ENCODE peak calls at places on chromosomes 16 and 17, in six cellular contexts. S is IMR-90, X is H1, K is H9, M is trophoblast cell, F is mesenchymal stem cell. B is an unnamed sample.
A peak's percentile ranks its signal among the peaks of the same experiment; 100 is the strongest.

GRCh38 chr17:11287791-11288190 is 46.8 kb downstream of the SHISA6 start:
- DNase-seq in S (no peak), X (no peak), K (no peak), M (no peak), F (no peak), B (no peak)

GRCh38 chr16:19704321-19705130 is 13.5 kb downstream of the KNOP1 start:
- DNase-seq in S (peak; percentile 77), X (no peak), K (no peak), M (peak; percentile 25), F (peak; percentile 94), B (no peak)

GRCh38 chr17:73585583-73585982 is 58.7 kb downstream of the SDK2 start:
- DNase-seq in S (no peak), X (no peak), K (peak; percentile 62), M (no peak), F (no peak), B (no peak)

GRCh38 chr17:44102845-44103622 is 20.4 kb downstream of the HDAC5 start:
- DNase-seq in S (no peak), X (no peak), K (no peak), M (peak; percentile 94), F (no peak), B (no peak)

GRCh38 chr17:9116311-9116820 is 95.1 kb downstream of the NTN1 start:
- DNase-seq in S (no peak), X (no peak), K (no peak), M (no peak), F (no peak), B (no peak)

GRCh38 chr17:68290955-68291835 is at the start of the genes ARSG and SLC16A6:
- DNase-seq in S (peak; percentile 48), X (no peak), K (peak; percentile 81), M (no peak), F (peak; percentile 79), B (peak; percentile 68)

GRCh38 chr16:84878770-84879169 is 59.0 kb downstream of the CRISPLD2 start:
- DNase-seq in S (no peak), X (no peak), K (no peak), M (peak; percentile 68), F (no peak), B (no peak)

GRCh38 chr16:84680843-84681629 is 18.8 kb upstream of the USP10 start:
- DNase-seq in S (no peak), X (no peak), K (no peak), M (no peak), F (no peak), B (no peak)

GRCh38 chr16:26701243-26701886 is 365.4 kb upstream of the C16orf82 start:
- DNase-seq in S (no peak), X (no peak), K (no peak), M (no peak), F (no peak), B (no peak)

GRCh38 chr17:42071810-42072209 is 21.4 kb upstream of the C17orf113 start:
- DNase-seq in S (no peak), X (no peak), K (no peak), M (no peak), F (no peak), B (no peak)

GRCh38 chr17:59519132-59519531 is 46.3 kb upstream of the DHX40 start:
- DNase-seq in S (no peak), X (no peak), K (no peak), M (no peak), F (no peak), B (no peak)

GRCh38 chr17:9001539-9001938 is 19.8 kb upstream of the NTN1 start:
- DNase-seq in S (no peak), X (no peak), K (no peak), M (no peak), F (no peak), B (no peak)

GRCh38 chr17:39150795-39151679 is at the start of gene PLXDC1:
- DNase-seq in S (no peak), X (no peak), K (no peak), M (no peak), F (no peak), B (no peak)

GRCh38 chr17:73349138-73349537 is 37.3 kb upstream of the CDC42EP4 start:
- DNase-seq in S (no peak), X (no peak), K (no peak), M (no peak), F (no peak), B (peak; percentile 47)

GRCh38 chr16:5490499-5490898 is 392.9 kb upstream of the EEF2KMT start:
- DNase-seq in S (no peak), X (no peak), K (peak; percentile 65), M (no peak), F (no peak), B (peak; percentile 61)

GRCh38 chr17:77601054-77601979 is 357.2 kb upstream of the TNRC6C start:
- DNase-seq in S (no peak), X (no peak), K (peak; percentile 26), M (no peak), F (no peak), B (no peak)

GRCh38 chr16:22400899-22401298 is 26.5 kb upstream of the CDR2 start:
- DNase-seq in S (no peak), X (no peak), K (no peak), M (no peak), F (no peak), B (no peak)

GRCh38 chr16:66169817-66170216 is 196.7 kb upstream of the CDH5 start:
- DNase-seq in S (no peak), X (no peak), K (no peak), M (no peak), F (no peak), B (no peak)

GRCh38 chr17:79836952-79837887 is 2.0 kb downstream of the CBX4 start:
- DNase-seq in S (peak; percentile 74), X (no peak), K (peak; percentile 88), M (peak; percentile 67), F (peak; percentile 86), B (no peak)

GRCh38 chr17:47956818-47957590 is 679 bp downstream of the PRR15L start:
- DNase-seq in S (peak; percentile 15), X (no peak), K (no peak), M (no peak), F (no peak), B (no peak)

GRCh38 chr17:36504156-36504545 is 17.7 kb downstream of the ZNHIT3 start:
- DNase-seq in S (no peak), X (no peak), K (no peak), M (no peak), F (no peak), B (no peak)

GRCh38 chr17:36506831-36507230 is 20.4 kb downstream of the ZNHIT3 start:
- DNase-seq in S (no peak), X (no peak), K (no peak), M (no peak), F (no peak), B (no peak)

GRCh38 chr17:36505171-36505570 is 18.7 kb downstream of the ZNHIT3 start:
- DNase-seq in S (no peak), X (no peak), K (no peak), M (no peak), F (no peak), B (no peak)

GRCh38 chr17:36507266-36507665 is 20.8 kb downstream of the ZNHIT3 start:
- DNase-seq in S (no peak), X (no peak), K (no peak), M (no peak), F (no peak), B (no peak)

DNA sequence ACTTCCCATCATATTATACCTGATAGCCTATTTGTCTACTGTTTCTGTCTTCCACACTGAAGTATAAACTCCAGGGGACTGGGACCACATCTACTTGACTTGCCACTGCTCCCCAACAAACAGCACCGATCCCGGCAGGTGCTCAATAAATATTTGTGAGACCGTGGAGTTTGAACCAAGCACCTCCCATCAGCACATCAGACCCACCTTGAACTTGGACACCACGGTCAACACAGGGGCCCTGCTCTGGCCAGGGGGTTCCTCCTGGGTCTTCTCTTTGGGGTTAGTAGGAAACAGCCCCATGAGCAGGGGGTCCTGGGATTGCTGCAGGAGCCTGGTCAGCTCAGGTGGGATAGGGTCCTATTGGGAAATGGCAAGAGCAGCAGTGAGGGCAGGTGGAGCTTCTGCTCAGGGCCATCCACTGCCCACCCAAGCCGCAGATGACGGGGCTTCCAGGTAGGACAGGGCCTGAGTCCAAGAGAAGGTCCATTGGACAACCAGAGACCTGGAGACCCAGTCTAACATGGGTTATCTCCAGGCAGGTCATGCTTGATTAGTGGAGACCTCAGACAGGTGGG is 19.9 kb downstream of the ZNHIT3 start:
- DNase-seq in S (no peak), X (no peak), K (no peak), M (no peak), F (no peak), B (no peak)
- H4K91ac ChIP-seq in S (no peak overlapping the region), X (no peak overlapping the region), K (no peak overlapping the region), M (no peak overlapping the region), F (no peak overlapping the region), B (no peak overlapping the region)

GRCh38 chr16:86625821-86626220 is 47.5 kb downstream of the FOXL1 start:
- DNase-seq in S (no peak), X (no peak), K (no peak), M (no peak), F (no peak), B (no peak)
- H3K14ac ChIP-seq in S (no peak overlapping the region), X (no peak overlapping the region), K (no peak overlapping the region), M (no peak overlapping the region), F (no peak overlapping the region), B (no peak overlapping the region)

DNA sequence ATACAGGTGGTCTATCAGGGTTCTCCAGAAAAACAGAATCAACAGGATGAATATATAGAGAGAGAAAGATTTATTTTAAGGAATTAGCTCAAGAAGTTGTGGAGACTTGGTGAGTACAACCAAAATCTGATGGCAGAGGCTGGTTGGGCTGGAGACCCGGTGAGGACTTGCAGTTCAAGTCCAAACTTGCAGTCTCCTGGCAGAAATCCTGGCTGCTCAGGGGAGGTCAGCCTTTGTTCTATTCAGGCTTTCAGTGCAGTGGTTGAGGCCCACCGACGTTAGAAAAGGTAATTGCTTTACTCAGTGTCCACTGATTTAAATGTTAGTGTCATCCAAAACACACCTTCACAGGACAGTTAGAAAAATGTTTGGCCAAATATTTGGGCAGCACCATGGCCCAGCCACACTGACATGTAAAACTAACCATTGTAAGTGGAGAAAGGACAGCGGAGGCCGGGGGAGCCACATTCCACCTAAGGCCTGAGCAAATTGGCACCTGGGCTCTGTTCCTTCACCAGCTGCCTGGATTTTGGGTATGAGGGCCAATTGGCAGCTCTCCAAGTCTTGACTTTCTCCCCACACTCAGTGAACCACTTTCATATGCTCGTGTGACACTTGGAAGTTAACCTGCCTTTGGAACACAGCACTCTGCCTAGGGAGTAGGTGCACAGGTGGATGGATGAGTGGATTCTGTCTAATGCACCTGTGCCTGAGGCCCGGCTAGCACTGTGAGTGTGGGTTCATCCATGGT is 54.7 kb downstream of the CACNG5 start:
- DNase-seq in S (no peak), X (no peak), K (no peak), M (no peak), F (no peak), B (no peak)
- H4K91ac ChIP-seq in S (no peak overlapping the region), X (no peak overlapping the region), K (no peak overlapping the region), M (no peak overlapping the region), F (no peak overlapping the region), B (no peak overlapping the region)

DNA sequence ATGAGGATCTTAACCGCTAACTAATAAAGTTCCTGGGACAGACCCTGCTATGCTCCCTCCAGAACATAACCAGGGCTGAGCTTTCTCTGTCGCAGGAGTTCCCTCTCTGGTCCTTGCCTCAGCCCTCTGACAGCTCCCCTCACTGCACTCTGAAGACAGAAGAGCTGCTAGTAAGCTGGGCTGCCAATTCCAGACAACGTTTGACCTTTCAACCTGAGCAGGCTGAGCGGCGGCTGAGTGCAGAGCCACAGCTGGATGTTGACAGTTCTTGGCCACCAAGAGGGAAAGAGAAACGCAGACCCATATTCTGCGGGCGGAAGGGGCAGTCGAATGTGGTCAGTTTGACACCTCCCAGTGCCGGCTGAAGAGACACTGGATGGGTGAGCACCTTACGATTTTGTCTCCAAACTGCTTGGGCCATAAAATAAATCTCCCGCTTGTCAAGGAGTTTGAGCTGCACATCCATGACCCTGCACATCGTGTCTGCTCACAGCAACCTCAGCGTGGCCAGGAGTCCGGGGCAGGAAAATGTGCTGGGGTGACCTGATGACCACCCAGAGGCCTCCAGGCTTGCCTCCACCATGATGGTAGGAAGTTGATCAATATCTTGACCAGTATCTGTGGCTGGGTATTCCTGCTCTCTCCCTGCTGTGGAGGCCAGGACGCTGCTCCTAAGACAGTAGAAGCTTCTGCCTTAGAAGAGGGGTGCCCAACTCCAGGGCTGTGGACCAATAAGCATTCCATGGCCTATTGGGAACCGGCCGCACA is 209.2 kb downstream of the PARN start:
- DNase-seq in S (no peak), X (no peak), K (no peak), M (no peak), F (peak; percentile 46), B (no peak)
- H3K14ac ChIP-seq in S (no peak overlapping the region), X (no peak overlapping the region), K (no peak overlapping the region), M (no peak overlapping the region), F (no peak overlapping the region), B (no peak overlapping the region)

B was measured in neuronal stem cell.